ENCODE peak calls at places on chromosomes 6 and 20, in five cellular contexts. I, M, E, N and F are unnamed samples.

GRCh38 chr20:36303831-36304230 is 2.3 kb upstream of the DLGAP4 start:
- DNase-seq in I (no peak), M (no peak), E (no peak), N (no peak), F (no peak)

GRCh38 chr6:52726193-52726542 is 37.1 kb downstream of the GSTA2 start:
- DNase-seq in I (no peak), M (no peak), E (no peak), N (no peak), F (no peak)

GRCh38 chr6:57021086-57021720 is 25.3 kb upstream of the KIAA1586 start:
- DNase-seq in I (peak), M (peak), E (no peak), N (peak), F (peak)

GRCh38 chr20:38208088-38208487 is 43.0 kb upstream of the TGM2 start:
- DNase-seq in I (no peak), M (no peak), E (no peak), N (no peak), F (no peak)

GRCh38 chr6:75402296-75402695 is 91.3 kb downstream of the FILIP1 start:
- DNase-seq in I (peak), M (no peak), E (no peak), N (peak), F (no peak)

GRCh38 chr6:100761841-100762240 is 119.3 kb downstream of the ASCC3 start:
- DNase-seq in I (no peak), M (no peak), E (no peak), N (no peak), F (no peak)

GRCh38 chr6:56995347-56995746 is 40.4 kb downstream of the BEND6 start:
- DNase-seq in I (no peak), M (no peak), E (no peak), N (no peak), F (no peak)

GRCh38 chr6:49906511-49906910 is 40.2 kb upstream of the CRISP1 start:
- DNase-seq in I (no peak), M (no peak), E (no peak), N (no peak), F (no peak)

GRCh38 chr20:53364617-53365016 is 229.0 kb downstream of the ZNF217 start:
- DNase-seq in I (no peak), M (no peak), E (no peak), N (no peak), F (no peak)

GRCh38 chr6:165820934-165821333 is 157.9 kb upstream of the PDE10A start:
- DNase-seq in I (no peak), M (no peak), E (no peak), N (no peak), F (no peak)

GRCh38 chr20:10644458-10645204 is 29.2 kb downstream of the JAG1 start:
- DNase-seq in I (peak), M (no peak), E (no peak), N (no peak), F (no peak)

GRCh38 chr6:105985816-105986632 is 100.1 kb upstream of the PRDM1 start:
- DNase-seq in I (no peak), M (no peak), E (no peak), N (no peak), F (peak)

GRCh38 chr6:42745083-42745637 is 743 bp downstream of the TBCC start:
- DNase-seq in I (peak), M (no peak), E (peak), N (peak), F (peak)

GRCh38 chr6:16985484-16986284 is 116.2 kb upstream of the STMND1 start:
- DNase-seq in I (no peak), M (peak), E (no peak), N (no peak), F (no peak)

GRCh38 chr6:151379933-151380847 is 11.2 kb downstream of the ZBTB2 start:
- DNase-seq in I (peak), M (no peak), E (no peak), N (no peak), F (peak)

GRCh38 chr6:64411226-64411625 is 775.6 kb downstream of the PHF3 start:
- DNase-seq in I (no peak), M (no peak), E (no peak), N (no peak), F (no peak)

GRCh38 chr6:53239526-53239925 is 90.9 kb upstream of the GCM1 start:
- DNase-seq in I (peak), M (no peak), E (no peak), N (peak), F (no peak)

GRCh38 chr6:156633291-156633690 is 143.9 kb upstream of the ARID1B start:
- DNase-seq in I (no peak), M (no peak), E (no peak), N (no peak), F (no peak)

GRCh38 chr6:13413906-13414555 is 73.4 kb downstream of the GFOD1 start:
- DNase-seq in I (no peak), M (no peak), E (no peak), N (no peak), F (no peak)

GRCh38 chr20:45090481-45090880 is 10.4 kb downstream of the KCNS1 start:
- DNase-seq in I (no peak), M (peak), E (no peak), N (no peak), F (no peak)

GRCh38 chr20:3871549-3872265 is 17.5 kb upstream of the PANK2 start:
- DNase-seq in I (no peak), M (no peak), E (no peak), N (no peak), F (no peak)

GRCh38 chr6:46279874-46280273 is 109.1 kb upstream of the ENPP5 start:
- DNase-seq in I (no peak), M (no peak), E (no peak), N (no peak), F (no peak)

GRCh38 chr6:36957773-36958271 is 3.3 kb downstream of the PI16 start:
- DNase-seq in I (no peak), M (no peak), E (no peak), N (no peak), F (no peak)

GRCh38 chr6:19245656-19246055 is 591.5 kb upstream of the ID4 start:
- DNase-seq in I (no peak), M (no peak), E (no peak), N (no peak), F (no peak)

GRCh38 chr20:22389836-22390542 is 194.4 kb downstream of the FOXA2 start:
- DNase-seq in I (no peak), M (no peak), E (no peak), N (peak), F (no peak)

GRCh38 chr20:58433759-58434158 is 44.7 kb downstream of the VAPB start:
- DNase-seq in I (no peak), M (no peak), E (no peak), N (peak), F (no peak)

GRCh38 chr6:90144396-90144795 is 152.2 kb downstream of the BACH2 start:
- DNase-seq in I (peak), M (no peak), E (no peak), N (no peak), F (no peak)

GRCh38 chr6:90375681-90376439 is 79.2 kb upstream of the BACH2 start:
- DNase-seq in I (no peak), M (peak), E (no peak), N (peak), F (peak)

GRCh38 chr20:49690899-49691620 is 22.6 kb downstream of the B4GALT5 start:
- DNase-seq in I (no peak), M (no peak), E (no peak), N (peak), F (no peak)

GRCh38 chr20:52731086-52731485 is 241.1 kb upstream of the TSHZ2 start:
- DNase-seq in I (no peak), M (no peak), E (no peak), N (no peak), F (no peak)

GRCh38 chr6:8130399-8130798 is 28.1 kb upstream of the EEF1E1 start:
- DNase-seq in I (no peak), M (peak), E (no peak), N (no peak), F (no peak)

GRCh38 chr6:137493218-137494038 is 766 bp downstream of the OLIG3 start:
- DNase-seq in I (peak), M (no peak), E (no peak), N (no peak), F (no peak)